ENCODE peak calls at places on chromosomes 6 and 20, in eight cellular contexts. E is A549, F is Peyer's patch, Y is IMR-90, T is H1, O is spleen, D is ovary, G is body of pancreas. R is an unnamed sample.

GRCh38 chr6:9563996-9564395 is 850.9 kb downstream of the TFAP2A start:
- DNase-seq in T (no peak), O (no peak), G (no peak), F (no peak), D (no peak), Y (peak; percentile 15), E (no peak), R (no peak)

GRCh38 chr6:40413231-40413755 is 173.9 kb downstream of the LRFN2 start:
- DNase-seq in Y (no peak), F (no peak), E (no peak), D (no peak), O (no peak), G (no peak), T (no peak), R (no peak)

GRCh38 chr6:134758616-134759015 is 191.3 kb downstream of the ALDH8A1 start:
- DNase-seq in T (no peak), G (peak; percentile 11), O (no peak), D (no peak), E (no peak), F (no peak), Y (no peak), R (no peak)

GRCh38 chr6:161141173-161141572 is 132.7 kb downstream of the AGPAT4 start:
- DNase-seq in Y (no peak), T (peak; percentile 34), G (no peak), O (no peak), E (no peak), D (no peak), F (no peak), R (no peak)

GRCh38 chr6:168892031-168892430 is 361.6 kb downstream of the THBS2 start:
- DNase-seq in O (no peak), E (no peak), G (no peak), T (no peak), F (no peak), Y (no peak), D (no peak), R (no peak)

GRCh38 chr6:71444222-71444621 is 155.6 kb downstream of the OGFRL1 start:
- DNase-seq in G (no peak), Y (no peak), T (no peak), E (peak; percentile 58), D (no peak), F (no peak), O (no peak), R (no peak)

GRCh38 chr6:43733471-43734293 is 36.3 kb upstream of the VEGFA start:
- DNase-seq in T (no peak), D (no peak), F (peak; percentile 28), G (no peak), Y (no peak), E (no peak), O (peak; percentile 57), R (no peak)

GRCh38 chr20:59817846-59818245 is 115.6 kb downstream of the SYCP2 start:
- DNase-seq in G (no peak), O (peak; percentile 37), Y (no peak), E (no peak), F (no peak), T (no peak), D (no peak), R (no peak)

GRCh38 chr20:48008850-48009535 is 223.7 kb upstream of the SULF2 start:
- DNase-seq in F (no peak), Y (peak; percentile 3), G (no peak), D (no peak), E (no peak), O (no peak), T (no peak), R (no peak)

GRCh38 chr6:148746363-148747144 is at the start of gene UST:
- DNase-seq in D (peak; percentile 92), F (peak; percentile 83), E (peak; percentile 36), O (peak; percentile 90), Y (peak; percentile 95), G (peak; percentile 92), T (peak; percentile 82), R (peak; percentile 83)

GRCh38 chr20:46049815-46050214 is 20.8 kb downstream of the SLC12A5 start:
- DNase-seq in D (no peak), F (no peak), Y (no peak), T (no peak), O (no peak), G (no peak), E (no peak), R (no peak)

GRCh38 chr6:8969747-8970146 is 534.4 kb upstream of the SLC35B3 start:
- DNase-seq in T (no peak), D (no peak), F (no peak), O (no peak), G (no peak), Y (no peak), E (no peak), R (no peak)

GRCh38 chr20:483791-484644 is 21.7 kb upstream of the TBC1D20 start:
- DNase-seq in Y (no peak), O (no peak), G (peak; percentile 52), E (no peak), F (no peak), D (no peak), T (no peak), R (no peak)

GRCh38 chr6:129920103-129920798 is 59.1 kb upstream of the TMEM244 start:
- DNase-seq in D (no peak), T (no peak), G (no peak), O (no peak), F (no peak), Y (peak; percentile 48), E (peak; percentile 83), R (no peak)

GRCh38 chr20:31713312-31714049 is 9.2 kb downstream of the BCL2L1 start:
- DNase-seq in O (peak; percentile 29), G (peak; percentile 56), Y (peak; percentile 91), D (peak; percentile 64), E (peak; percentile 82), F (no peak), T (no peak), R (peak; percentile 75)
- H3K4me1 ChIP-seq in O (peaks cover 94% of the 10 kb centered on the region), G (peaks cover 94% of the 10 kb centered on the region), Y (peaks cover 28% of the 10 kb centered on the region), D (peaks cover 16% of the 10 kb centered on the region), E (peaks cover 96% of the 10 kb centered on the region), F (peaks cover 16% of the 10 kb centered on the region), T (peaks cover 24% of the 10 kb centered on the region), R (peaks cover 97% of the 10 kb centered on the region)

DNA sequence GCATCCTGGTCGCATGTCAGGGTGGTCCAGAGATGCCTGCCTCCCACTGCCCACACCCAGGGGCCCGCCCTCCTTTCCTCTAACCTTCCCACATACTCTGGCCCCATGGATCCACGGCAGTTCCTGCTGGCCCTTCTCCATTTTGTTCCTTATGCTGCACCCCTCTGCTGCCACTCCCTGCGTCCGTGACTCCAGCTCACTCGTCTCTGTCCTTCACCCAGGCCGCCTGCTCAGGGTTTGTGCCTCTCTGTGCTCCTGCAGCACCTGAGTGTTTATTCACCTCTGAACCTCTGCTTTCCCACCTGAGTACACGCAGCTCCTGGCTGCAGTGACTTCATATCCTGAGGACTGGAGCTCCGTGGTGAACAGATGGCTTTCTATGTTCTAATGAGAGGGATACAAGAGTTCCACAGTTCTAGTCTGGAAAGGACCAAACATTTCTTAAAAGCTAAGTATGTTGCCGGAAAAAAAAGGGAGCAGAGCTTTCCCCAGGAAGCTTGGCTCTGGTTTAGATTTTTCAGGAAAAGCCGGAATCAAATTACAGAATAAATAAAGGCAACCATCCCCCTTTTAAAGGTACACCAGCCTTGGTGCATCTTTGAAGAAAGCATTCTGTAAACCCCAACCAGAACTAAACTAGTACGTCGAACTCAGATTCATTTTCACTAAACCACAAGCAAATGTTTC is 1.5 kb upstream of the GNRH2 start:
- DNase-seq in E (no peak), T (no peak), Y (peak; percentile 4), G (peak; percentile 51), F (no peak), O (peak; percentile 46), D (peak; percentile 25), R (no peak)
- TF ChIP-seq POLR2A in E (no peak), T (no peak), Y (no peak), G (no peak), F (no peak), O (no peak), D (no peak), R (no peak)

DNA sequence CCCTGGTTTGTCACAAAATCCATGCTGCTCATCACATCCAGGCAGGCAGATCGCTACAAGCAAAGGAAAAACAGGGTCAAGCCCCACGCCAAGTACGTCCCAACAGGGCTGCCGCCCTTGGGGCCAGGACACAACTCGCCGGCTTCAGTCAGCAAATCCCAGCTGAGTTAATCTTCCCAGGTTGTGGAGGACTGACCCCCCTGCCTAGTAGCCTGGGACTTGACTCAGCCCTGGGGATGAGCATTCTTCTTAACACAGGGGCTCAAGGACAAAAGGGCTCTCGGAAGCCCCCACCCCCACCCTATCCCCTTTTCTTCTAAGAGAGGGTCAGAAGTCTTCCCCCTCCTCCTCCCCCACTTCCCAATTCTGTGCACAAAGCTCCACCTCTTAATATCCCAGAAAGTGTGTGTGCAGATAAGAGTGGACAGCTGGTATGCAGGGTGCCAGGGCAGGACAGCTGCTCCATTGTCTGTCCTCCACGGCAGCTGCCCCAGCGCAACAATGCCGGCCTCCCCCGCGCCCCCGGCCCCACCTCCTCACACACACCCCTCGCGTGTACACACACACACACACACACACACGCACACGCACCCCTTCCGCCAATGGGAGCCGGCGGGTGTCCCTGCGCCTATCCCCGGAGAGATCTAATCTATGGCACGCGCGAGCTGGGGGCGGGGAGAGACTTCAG is 4.5 kb downstream of the DLL1 start:
- DNase-seq in F (no peak), T (peak; percentile 55), D (peak; percentile 15), E (no peak), O (peak; percentile 76), G (peak; percentile 58), Y (no peak), R (no peak)
- H3K4me1 ChIP-seq in F (no peaks in the 10 kb centered on the region), T (peaks cover 26% of the 10 kb centered on the region), D (peaks cover 20% of the 10 kb centered on the region), E (peaks cover 6% of the 10 kb centered on the region), O (peaks cover 61% of the 10 kb centered on the region), G (peaks cover 48% of the 10 kb centered on the region), Y (no peaks in the 10 kb centered on the region), R (no peaks in the 10 kb centered on the region)

GRCh38 chr6:142028527-142028926 is 104.2 kb upstream of the GJE1 start:
- DNase-seq in O (no peak), Y (no peak), D (no peak), T (no peak), E (no peak), F (no peak), G (no peak), R (no peak)

GRCh38 chr6:142035890-142036289 is 96.8 kb upstream of the GJE1 start:
- DNase-seq in F (no peak), Y (no peak), T (no peak), O (no peak), G (no peak), D (no peak), E (no peak), R (no peak)

GRCh38 chr6:142026471-142026870 is 106.3 kb upstream of the GJE1 start:
- DNase-seq in T (no peak), Y (no peak), O (no peak), F (no peak), G (no peak), D (no peak), E (no peak), R (no peak)

GRCh38 chr6:142027074-142027473 is 105.7 kb upstream of the GJE1 start:
- DNase-seq in T (no peak), D (no peak), E (no peak), O (no peak), Y (no peak), G (no peak), F (no peak), R (no peak)

DNA sequence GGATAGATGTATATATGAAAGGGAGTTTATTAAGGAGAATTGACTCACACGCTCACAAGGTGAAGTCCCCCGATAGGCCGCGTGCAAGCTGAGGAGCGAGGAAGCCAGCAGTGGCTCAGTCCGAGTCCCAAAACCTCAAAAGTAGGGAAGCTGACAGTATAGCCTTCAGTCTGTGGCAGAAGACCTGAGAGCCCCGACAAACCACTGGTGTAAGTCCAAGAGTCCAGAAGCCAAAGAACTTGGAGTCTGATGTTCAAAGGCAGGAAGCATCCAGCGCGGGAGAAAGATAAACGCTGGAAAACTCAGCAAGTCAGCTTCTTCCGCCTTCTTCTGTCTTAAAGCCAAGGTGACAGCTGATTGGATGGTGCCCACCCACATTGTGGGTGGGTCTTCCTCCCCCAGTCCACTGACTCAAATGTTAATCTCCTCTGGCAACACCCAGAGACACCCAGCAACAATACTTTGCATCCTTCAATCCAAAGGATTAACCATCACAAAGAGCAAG is 102.6 kb upstream of the GJE1 start:
- DNase-seq in F (no peak), G (no peak), T (no peak), D (no peak), O (no peak), E (no peak), Y (peak; percentile 76), R (no peak)
- TF ChIP-seq POLR2A in F (no peak), G (no peak), T (no peak), D (no peak), O (no peak), E (no peak), Y (no peak), R (no peak)

R was measured in tibial nerve.